ENCODE peak calls at places on chromosomes 4 and X, in seven cellular contexts. F is OCI-LY7, T is germinal center, E is endothelial cell, W is fibroblast of mammary gland, C is T-helper 9 cell, J is sciatic nerve. A is an unnamed sample.

GRCh38 chr4:169649545-169650226 is 29.3 kb downstream of the CLCN3 start:
- DNase-seq in F (no peak), T (no peak), E (no peak), W (no peak), C (no peak), J (no peak), A (peak)

GRCh38 chr4:180106997-180107396 is 2136.2 kb upstream of the TENM3 start:
- DNase-seq in F (no peak), T (no peak), E (no peak), W (no peak), C (no peak), J (no peak), A (no peak)

GRCh38 chr4:119543187-119543586 is 85.4 kb downstream of the PDE5A start:
- DNase-seq in F (no peak), T (no peak), E (no peak), W (no peak), C (no peak), J (no peak), A (no peak)

GRCh38 chr4:143358923-143359694 is 22.4 kb downstream of the GAB1 start:
- DNase-seq in F (peak), T (peak), E (no peak), W (peak), C (no peak), J (no peak), A (peak)

GRCh38 chr4:32003548-32003947 is 1283.4 kb downstream of the PCDH7 start:
- DNase-seq in F (no peak), T (no peak), E (no peak), W (no peak), C (no peak), J (no peak), A (peak)

GRCh38 chr4:105305019-105305836 is 158.6 kb downstream of the TET2 start:
- DNase-seq in F (no peak), T (no peak), E (no peak), W (no peak), C (no peak), J (no peak), A (no peak)

GRCh38 chr4:147760176-147760575 is 28.3 kb downstream of the ARHGAP10 start:
- DNase-seq in F (no peak), T (no peak), E (no peak), W (no peak), C (no peak), J (no peak), A (no peak)

GRCh38 chrX:71542825-71543224 is 9.9 kb downstream of the OGT start:
- DNase-seq in F (no peak), T (no peak), E (no peak), W (peak), C (no peak), J (no peak), A (no peak)

GRCh38 chr4:140330311-140330900 is 43.0 kb upstream of the SCOC start:
- DNase-seq in F (peak), T (peak), E (no peak), W (peak), C (no peak), J (no peak), A (peak)

GRCh38 chrX:142854970-142855369 is 170.8 kb upstream of the SPANXN4 start:
- DNase-seq in F (no peak), T (no peak), E (no peak), W (no peak), C (no peak), J (no peak), A (no peak)

GRCh38 chr4:131534944-131535640 is 1614.0 kb upstream of the PCDH10 start:
- DNase-seq in F (no peak), T (no peak), E (no peak), W (no peak), C (no peak), J (no peak), A (no peak)

GRCh38 chrX:30275498-30275897 is 28.6 kb downstream of the MAGEB1 start:
- DNase-seq in F (no peak), T (no peak), E (no peak), W (peak), C (no peak), J (no peak), A (peak)

GRCh38 chr4:144355809-144356757 is 215.6 kb upstream of the GYPA start:
- DNase-seq in F (peak), T (no peak), E (peak), W (peak), C (no peak), J (peak), A (peak)

GRCh38 chrX:19332983-19333382 is 10.7 kb upstream of the PDHA1 start:
- DNase-seq in F (no peak), T (no peak), E (no peak), W (peak), C (no peak), J (no peak), A (no peak)

GRCh38 chrX:44675364-44676024 is 132.8 kb upstream of the FUNDC1 start:
- DNase-seq in F (no peak), T (no peak), E (no peak), W (peak), C (no peak), J (peak), A (peak)

GRCh38 chr4:39825741-39826231 is 127.8 kb downstream of the UBE2K start:
- DNase-seq in F (no peak), T (no peak), E (no peak), W (peak), C (no peak), J (no peak), A (no peak)

GRCh38 chr4:39353478-39354177 is 12.5 kb downstream of the RFC1 start:
- DNase-seq in F (peak), T (peak), E (no peak), W (peak), C (no peak), J (no peak), A (peak)

A was measured in erythroblast.